ENCODE peak calls at places on chromosomes 6 and 20, in ten cellular contexts. One of them, this sample, is unnamed.
A peak's percentile ranks its signal among the peaks of the same experiment; 100 is the strongest.

GRCh38 chr6:121688974-121689373 is 253.5 kb downstream of the GJA1 start:
- DNase-seq in stimulated activated naive CD8-positive, alpha-beta T cell treated with anti-CD3 and anti-CD28 coated beads, Interleukin-15, Interleukin-2, amounts not matched to agents 100 U/mL and 50 U/mL, for 24 hours: no peak
- DNase-seq in nucleus accumbens: no peak
- DNase-seq in fibroblast of gingiva: no peak
- DNase-seq in T-helper 9 cell: no peak
- DNase-seq in Daoy: no peak
- DNase-seq in GM13976: no peak
- DNase-seq in hypothalamus: no peak
- DNase-seq in activated naive CD4-positive, alpha-beta T cell treated with anti-CD3 and anti-CD28 coated beads for 36 hours: no peak
- DNase-seq in NCI-H2171 treated with DMSO at 0.1 percent for 48 hours: no peak
- DNase-seq in this sample: peak; percentile 72

GRCh38 chr20:21713901-21714296 is 8.4 kb downstream of the PAX1 start:
- DNase-seq in Daoy: no peak
- DNase-seq in GM13976: no peak
- DNase-seq in NCI-H2171 treated with DMSO at 0.1 percent for 48 hours: no peak
- DNase-seq in nucleus accumbens: no peak
- DNase-seq in T-helper 9 cell: no peak
- DNase-seq in fibroblast of gingiva: no peak
- DNase-seq in hypothalamus: no peak
- DNase-seq in activated naive CD4-positive, alpha-beta T cell treated with anti-CD3 and anti-CD28 coated beads for 36 hours: no peak
- DNase-seq in stimulated activated naive CD8-positive, alpha-beta T cell treated with anti-CD3 and anti-CD28 coated beads, Interleukin-15, Interleukin-2, amounts not matched to agents 100 U/mL and 50 U/mL, for 24 hours: no peak
- DNase-seq in this sample: no peak

GRCh38 chr6:31053873-31054272 is 43.6 kb downstream of the MUC22 start:
- DNase-seq in GM13976: no peak
- DNase-seq in T-helper 9 cell: no peak
- DNase-seq in nucleus accumbens: no peak
- DNase-seq in activated naive CD4-positive, alpha-beta T cell treated with anti-CD3 and anti-CD28 coated beads for 36 hours: no peak
- DNase-seq in NCI-H2171 treated with DMSO at 0.1 percent for 48 hours: peak; percentile 72
- DNase-seq in hypothalamus: no peak
- DNase-seq in stimulated activated naive CD8-positive, alpha-beta T cell treated with anti-CD3 and anti-CD28 coated beads, Interleukin-15, Interleukin-2, amounts not matched to agents 100 U/mL and 50 U/mL, for 24 hours: no peak
- DNase-seq in Daoy: no peak
- DNase-seq in fibroblast of gingiva: no peak
- DNase-seq in this sample: no peak

GRCh38 chr6:142911395-142911794 is 33.6 kb downstream of the HIVEP2 start:
- DNase-seq in NCI-H2171 treated with DMSO at 0.1 percent for 48 hours: no peak
- DNase-seq in GM13976: no peak
- DNase-seq in activated naive CD4-positive, alpha-beta T cell treated with anti-CD3 and anti-CD28 coated beads for 36 hours: no peak
- DNase-seq in T-helper 9 cell: no peak
- DNase-seq in fibroblast of gingiva: no peak
- DNase-seq in stimulated activated naive CD8-positive, alpha-beta T cell treated with anti-CD3 and anti-CD28 coated beads, Interleukin-15, Interleukin-2, amounts not matched to agents 100 U/mL and 50 U/mL, for 24 hours: no peak
- DNase-seq in hypothalamus: no peak
- DNase-seq in nucleus accumbens: no peak
- DNase-seq in Daoy: no peak
- DNase-seq in this sample: no peak

GRCh38 chr6:106666290-106667021 is 37.1 kb downstream of the QRSL1 start:
- DNase-seq in activated naive CD4-positive, alpha-beta T cell treated with anti-CD3 and anti-CD28 coated beads for 36 hours: no peak
- DNase-seq in Daoy: no peak
- DNase-seq in T-helper 9 cell: no peak
- DNase-seq in GM13976: peak; percentile 40
- DNase-seq in NCI-H2171 treated with DMSO at 0.1 percent for 48 hours: no peak
- DNase-seq in fibroblast of gingiva: no peak
- DNase-seq in nucleus accumbens: no peak
- DNase-seq in hypothalamus: no peak
- DNase-seq in stimulated activated naive CD8-positive, alpha-beta T cell treated with anti-CD3 and anti-CD28 coated beads, Interleukin-15, Interleukin-2, amounts not matched to agents 100 U/mL and 50 U/mL, for 24 hours: no peak
- DNase-seq in this sample: no peak

GRCh38 chr20:43925786-43926185 is 11.1 kb downstream of the TOX2 start:
- DNase-seq in fibroblast of gingiva: peak; percentile 61
- DNase-seq in Daoy: peak; percentile 71
- DNase-seq in hypothalamus: no peak
- DNase-seq in activated naive CD4-positive, alpha-beta T cell treated with anti-CD3 and anti-CD28 coated beads for 36 hours: peak; percentile 60
- DNase-seq in T-helper 9 cell: no peak
- DNase-seq in NCI-H2171 treated with DMSO at 0.1 percent for 48 hours: peak; percentile 46
- DNase-seq in stimulated activated naive CD8-positive, alpha-beta T cell treated with anti-CD3 and anti-CD28 coated beads, Interleukin-15, Interleukin-2, amounts not matched to agents 100 U/mL and 50 U/mL, for 24 hours: no peak
- DNase-seq in GM13976: no peak
- DNase-seq in nucleus accumbens: no peak
- DNase-seq in this sample: peak; percentile 60

GRCh38 chr20:44052166-44052565 is 134.8 kb downstream of the JPH2 start:
- DNase-seq in NCI-H2171 treated with DMSO at 0.1 percent for 48 hours: no peak
- DNase-seq in hypothalamus: no peak
- DNase-seq in nucleus accumbens: no peak
- DNase-seq in Daoy: no peak
- DNase-seq in GM13976: no peak
- DNase-seq in fibroblast of gingiva: no peak
- DNase-seq in T-helper 9 cell: no peak
- DNase-seq in activated naive CD4-positive, alpha-beta T cell treated with anti-CD3 and anti-CD28 coated beads for 36 hours: no peak
- DNase-seq in stimulated activated naive CD8-positive, alpha-beta T cell treated with anti-CD3 and anti-CD28 coated beads, Interleukin-15, Interleukin-2, amounts not matched to agents 100 U/mL and 50 U/mL, for 24 hours: peak; percentile 0
- DNase-seq in this sample: no peak

GRCh38 chr6:69887714-69888345 is 21.5 kb downstream of the COL19A1 start:
- DNase-seq in activated naive CD4-positive, alpha-beta T cell treated with anti-CD3 and anti-CD28 coated beads for 36 hours: no peak
- DNase-seq in nucleus accumbens: no peak
- DNase-seq in NCI-H2171 treated with DMSO at 0.1 percent for 48 hours: no peak
- DNase-seq in GM13976: no peak
- DNase-seq in Daoy: no peak
- DNase-seq in hypothalamus: no peak
- DNase-seq in T-helper 9 cell: no peak
- DNase-seq in stimulated activated naive CD8-positive, alpha-beta T cell treated with anti-CD3 and anti-CD28 coated beads, Interleukin-15, Interleukin-2, amounts not matched to agents 100 U/mL and 50 U/mL, for 24 hours: no peak
- DNase-seq in fibroblast of gingiva: no peak
- DNase-seq in this sample: no peak

GRCh38 chr20:8757146-8757545 is 311.7 kb upstream of the PLCB4 start:
- DNase-seq in activated naive CD4-positive, alpha-beta T cell treated with anti-CD3 and anti-CD28 coated beads for 36 hours: no peak
- DNase-seq in hypothalamus: no peak
- DNase-seq in stimulated activated naive CD8-positive, alpha-beta T cell treated with anti-CD3 and anti-CD28 coated beads, Interleukin-15, Interleukin-2, amounts not matched to agents 100 U/mL and 50 U/mL, for 24 hours: no peak
- DNase-seq in NCI-H2171 treated with DMSO at 0.1 percent for 48 hours: peak; percentile 79
- DNase-seq in GM13976: no peak
- DNase-seq in T-helper 9 cell: no peak
- DNase-seq in nucleus accumbens: no peak
- DNase-seq in Daoy: peak; percentile 37
- DNase-seq in fibroblast of gingiva: peak; percentile 95
- DNase-seq in this sample: peak; percentile 70

GRCh38 chr6:143241110-143241509 is 180.4 kb downstream of the AIG1 start:
- DNase-seq in nucleus accumbens: no peak
- DNase-seq in NCI-H2171 treated with DMSO at 0.1 percent for 48 hours: no peak
- DNase-seq in stimulated activated naive CD8-positive, alpha-beta T cell treated with anti-CD3 and anti-CD28 coated beads, Interleukin-15, Interleukin-2, amounts not matched to agents 100 U/mL and 50 U/mL, for 24 hours: no peak
- DNase-seq in Daoy: no peak
- DNase-seq in fibroblast of gingiva: no peak
- DNase-seq in GM13976: no peak
- DNase-seq in hypothalamus: no peak
- DNase-seq in activated naive CD4-positive, alpha-beta T cell treated with anti-CD3 and anti-CD28 coated beads for 36 hours: no peak
- DNase-seq in T-helper 9 cell: no peak
- DNase-seq in this sample: no peak

GRCh38 chr20:33947709-33948295 is 45.9 kb upstream of the RALY start:
- DNase-seq in nucleus accumbens: no peak
- DNase-seq in hypothalamus: no peak
- DNase-seq in Daoy: peak; percentile 53
- DNase-seq in T-helper 9 cell: peak; percentile 23
- DNase-seq in activated naive CD4-positive, alpha-beta T cell treated with anti-CD3 and anti-CD28 coated beads for 36 hours: peak; percentile 75
- DNase-seq in NCI-H2171 treated with DMSO at 0.1 percent for 48 hours: peak; percentile 58
- DNase-seq in stimulated activated naive CD8-positive, alpha-beta T cell treated with anti-CD3 and anti-CD28 coated beads, Interleukin-15, Interleukin-2, amounts not matched to agents 100 U/mL and 50 U/mL, for 24 hours: peak; percentile 62
- DNase-seq in GM13976: peak; percentile 43
- DNase-seq in fibroblast of gingiva: no peak
- DNase-seq in this sample: peak; percentile 17

GRCh38 chr6:13450628-13451027 is 36.8 kb downstream of the GFOD1 start:
- DNase-seq in nucleus accumbens: no peak
- DNase-seq in Daoy: no peak
- DNase-seq in GM13976: no peak
- DNase-seq in fibroblast of gingiva: no peak
- DNase-seq in stimulated activated naive CD8-positive, alpha-beta T cell treated with anti-CD3 and anti-CD28 coated beads, Interleukin-15, Interleukin-2, amounts not matched to agents 100 U/mL and 50 U/mL, for 24 hours: no peak
- DNase-seq in hypothalamus: no peak
- DNase-seq in T-helper 9 cell: no peak
- DNase-seq in activated naive CD4-positive, alpha-beta T cell treated with anti-CD3 and anti-CD28 coated beads for 36 hours: no peak
- DNase-seq in NCI-H2171 treated with DMSO at 0.1 percent for 48 hours: no peak
- DNase-seq in this sample: no peak

GRCh38 chr20:35226775-35227681 is 538 bp downstream of the MMP24 start:
- DNase-seq in NCI-H2171 treated with DMSO at 0.1 percent for 48 hours: peak; percentile 59
- DNase-seq in GM13976: peak; percentile 65
- DNase-seq in T-helper 9 cell: peak; percentile 25
- DNase-seq in Daoy: peak; percentile 55
- DNase-seq in stimulated activated naive CD8-positive, alpha-beta T cell treated with anti-CD3 and anti-CD28 coated beads, Interleukin-15, Interleukin-2, amounts not matched to agents 100 U/mL and 50 U/mL, for 24 hours: peak; percentile 69
- DNase-seq in nucleus accumbens: peak; percentile 2
- DNase-seq in hypothalamus: peak; percentile 10
- DNase-seq in activated naive CD4-positive, alpha-beta T cell treated with anti-CD3 and anti-CD28 coated beads for 36 hours: peak; percentile 58
- DNase-seq in fibroblast of gingiva: no peak
- DNase-seq in this sample: peak; percentile 64

GRCh38 chr6:31870385-31870921 is 7.8 kb upstream of the NEU1 start:
- DNase-seq in nucleus accumbens: no peak
- DNase-seq in stimulated activated naive CD8-positive, alpha-beta T cell treated with anti-CD3 and anti-CD28 coated beads, Interleukin-15, Interleukin-2, amounts not matched to agents 100 U/mL and 50 U/mL, for 24 hours: no peak
- DNase-seq in T-helper 9 cell: no peak
- DNase-seq in hypothalamus: no peak
- DNase-seq in GM13976: no peak
- DNase-seq in activated naive CD4-positive, alpha-beta T cell treated with anti-CD3 and anti-CD28 coated beads for 36 hours: no peak
- DNase-seq in fibroblast of gingiva: no peak
- DNase-seq in NCI-H2171 treated with DMSO at 0.1 percent for 48 hours: peak; percentile 48
- DNase-seq in Daoy: no peak
- DNase-seq in this sample: no peak

GRCh38 chr6:113359155-113360140 is 497.7 kb upstream of the MARCKS start:
- DNase-seq in stimulated activated naive CD8-positive, alpha-beta T cell treated with anti-CD3 and anti-CD28 coated beads, Interleukin-15, Interleukin-2, amounts not matched to agents 100 U/mL and 50 U/mL, for 24 hours: no peak
- DNase-seq in nucleus accumbens: no peak
- DNase-seq in hypothalamus: no peak
- DNase-seq in Daoy: peak; percentile 72
- DNase-seq in T-helper 9 cell: no peak
- DNase-seq in fibroblast of gingiva: no peak
- DNase-seq in NCI-H2171 treated with DMSO at 0.1 percent for 48 hours: peak; percentile 14
- DNase-seq in activated naive CD4-positive, alpha-beta T cell treated with anti-CD3 and anti-CD28 coated beads for 36 hours: no peak
- DNase-seq in GM13976: no peak
- DNase-seq in this sample: peak; percentile 35

GRCh38 chr6:110355031-110355430 is 3.1 kb downstream of the METTL24 start:
- DNase-seq in GM13976: no peak
- DNase-seq in fibroblast of gingiva: no peak
- DNase-seq in stimulated activated naive CD8-positive, alpha-beta T cell treated with anti-CD3 and anti-CD28 coated beads, Interleukin-15, Interleukin-2, amounts not matched to agents 100 U/mL and 50 U/mL, for 24 hours: no peak
- DNase-seq in NCI-H2171 treated with DMSO at 0.1 percent for 48 hours: peak; percentile 25
- DNase-seq in hypothalamus: no peak
- DNase-seq in nucleus accumbens: no peak
- DNase-seq in T-helper 9 cell: no peak
- DNase-seq in Daoy: no peak
- DNase-seq in activated naive CD4-positive, alpha-beta T cell treated with anti-CD3 and anti-CD28 coated beads for 36 hours: no peak
- DNase-seq in this sample: no peak

GRCh38 chr6:76275746-76276145 is 203.3 kb upstream of the IMPG1 start:
- DNase-seq in nucleus accumbens: no peak
- DNase-seq in T-helper 9 cell: no peak
- DNase-seq in NCI-H2171 treated with DMSO at 0.1 percent for 48 hours: peak; percentile 1
- DNase-seq in GM13976: no peak
- DNase-seq in Daoy: no peak
- DNase-seq in hypothalamus: no peak
- DNase-seq in stimulated activated naive CD8-positive, alpha-beta T cell treated with anti-CD3 and anti-CD28 coated beads, Interleukin-15, Interleukin-2, amounts not matched to agents 100 U/mL and 50 U/mL, for 24 hours: no peak
- DNase-seq in activated naive CD4-positive, alpha-beta T cell treated with anti-CD3 and anti-CD28 coated beads for 36 hours: no peak
- DNase-seq in fibroblast of gingiva: no peak
- DNase-seq in this sample: no peak

This sample was measured in myocyte.